ENCODE peak calls at places on chromosomes 6 and 20, in six cellular contexts. U, A, Z, B, D and X are unnamed samples.

GRCh38 chr20:3251806-3252205 is 12.8 kb upstream of the SLC4A11 start:
- DNase-seq in U (peak), A (no peak), Z (peak), B (no peak), D (no peak), X (peak)

GRCh38 chr6:22466665-22467064 is 102.7 kb upstream of the HDGFL1 start:
- DNase-seq in U (no peak), A (no peak), Z (no peak), B (no peak), D (no peak), X (no peak)

GRCh38 chr6:157625764-157626163 is 197.3 kb upstream of the SNX9 start:
- DNase-seq in U (peak), A (no peak), Z (no peak), B (no peak), D (no peak), X (peak)

GRCh38 chr6:164069352-164070022 is 655.0 kb downstream of the QKI start:
- DNase-seq in U (peak), A (peak), Z (peak), B (peak), D (no peak), X (no peak)

GRCh38 chr6:79385893-79386292 is 151.3 kb downstream of the LCA5 start:
- DNase-seq in U (peak), A (no peak), Z (no peak), B (no peak), D (no peak), X (no peak)

GRCh38 chr6:69961251-69961650 is 94.9 kb downstream of the COL19A1 start:
- DNase-seq in U (peak), A (no peak), Z (no peak), B (no peak), D (no peak), X (peak)

GRCh38 chr6:30691208-30691872 is 556 bp upstream of the NRM start:
- DNase-seq in U (no peak), A (no peak), Z (no peak), B (no peak), D (no peak), X (no peak)

GRCh38 chr6:149268146-149268545 is 49.4 kb upstream of the TAB2 start:
- DNase-seq in U (no peak), A (no peak), Z (no peak), B (no peak), D (no peak), X (no peak)

GRCh38 chr6:106183430-106183829 is 97.3 kb downstream of the PRDM1 start:
- DNase-seq in U (no peak), A (no peak), Z (no peak), B (no peak), D (no peak), X (no peak)

GRCh38 chr20:50366270-50367103 is 143.7 kb upstream of the PTPN1 start:
- DNase-seq in U (peak), A (peak), Z (peak), B (peak), D (peak), X (peak)

GRCh38 chr20:31577194-31577593 is 27.9 kb upstream of the ID1 start:
- DNase-seq in U (no peak), A (no peak), Z (no peak), B (no peak), D (no peak), X (no peak)

GRCh38 chr6:67009818-67010217 is 1302.8 kb upstream of the EYS start:
- DNase-seq in U (no peak), A (no peak), Z (no peak), B (no peak), D (no peak), X (no peak)
- TF ChIP-seq CTCF in U (no peak), A (no peak), Z (peak), B (no peak), D (no peak), X (no peak)

GRCh38 chr20:51802170-51802745 is at the start of gene SALL4:
- DNase-seq in U (no peak), A (no peak), Z (peak), B (no peak), D (no peak), X (no peak)
- H3K4me3 ChIP-seq in U (peak), A (peak), Z (peak), B (peak), D (peak), X (peak)

GRCh38 chr6:73580247-73581149 is 59.7 kb upstream of the EEF1A1 start:
- DNase-seq in U (peak), A (peak), Z (peak), B (peak), D (peak), X (peak)
- TF ChIP-seq CTCF in U (peak), A (peak), Z (peak), B (peak), D (peak), X (peak)

GRCh38 chr6:39855356-39855995 is 63.3 kb downstream of the DAAM2 start:
- DNase-seq in U (peak), A (no peak), Z (no peak), B (no peak), D (no peak), X (peak)

GRCh38 chr6:39853604-39854003 is 61.4 kb downstream of the DAAM2 start:
- DNase-seq in U (no peak), A (no peak), Z (no peak), B (no peak), D (no peak), X (no peak)

GRCh38 chr6:39861663-39862062 is 69.5 kb downstream of the DAAM2 start:
- DNase-seq in U (no peak), A (peak), Z (no peak), B (no peak), D (no peak), X (no peak)

GRCh38 chr6:39859025-39859424 is 66.8 kb downstream of the DAAM2 start:
- DNase-seq in U (no peak), A (no peak), Z (no peak), B (no peak), D (no peak), X (no peak)
- H3K4me3 ChIP-seq in U (no peak), A (no peak), Z (no peak), B (no peak), D (no peak), X (no peak)

GRCh38 chr20:19789009-19789408 is 31.0 kb downstream of the RIN2 start:
- DNase-seq in U (no peak), A (no peak), Z (no peak), B (no peak), D (no peak), X (no peak)

GRCh38 chr20:19791887-19792286 is 33.8 kb downstream of the RIN2 start:
- DNase-seq in U (no peak), A (no peak), Z (no peak), B (no peak), D (no peak), X (no peak)

GRCh38 chr20:19787366-19787765 is 29.3 kb downstream of the RIN2 start:
- DNase-seq in U (no peak), A (no peak), Z (peak), B (no peak), D (no peak), X (peak)

GRCh38 chr20:19786311-19786710 is 28.3 kb downstream of the RIN2 start:
- DNase-seq in U (peak), A (peak), Z (peak), B (peak), D (no peak), X (peak)

GRCh38 chr20:19789446-19789845 is 31.4 kb downstream of the RIN2 start:
- DNase-seq in U (peak), A (no peak), Z (no peak), B (no peak), D (no peak), X (no peak)
- TF ChIP-seq CTCF in U (no peak), A (no peak), Z (no peak), B (no peak), D (no peak), X (no peak)

GRCh38 chr6:107488174-107488874 is 1.6 kb upstream of the SOBP start:
- DNase-seq in U (no peak), A (no peak), Z (no peak), B (no peak), D (no peak), X (no peak)
- H3K4me3 ChIP-seq in U (peak), A (peak), Z (peak), B (peak), D (peak), X (peak)